ENCODE peak calls at places on chromosomes 2 and 18, in four cellular contexts. One of them, this sample, is unnamed.

GRCh38 chr2:27915874-27916273 is 25.3 kb downstream of the BABAM2 start:
- DNase-seq in HEK293T: no peak
- DNase-seq in K562: no peak
- DNase-seq in HepG2: peak
- DNase-seq in this sample: no peak

GRCh38 chr18:57334383-57334782 is 18.0 kb upstream of the ST8SIA3 start:
- DNase-seq in HEK293T: no peak
- DNase-seq in K562: no peak
- DNase-seq in HepG2: no peak
- DNase-seq in this sample: no peak

GRCh38 chr18:59353079-59353680 is 5.9 kb downstream of the LMAN1 start:
- DNase-seq in HEK293T: no peak
- DNase-seq in K562: peak
- DNase-seq in HepG2: no peak
- DNase-seq in this sample: no peak

GRCh38 chr18:56097561-56098095 is 509.6 kb upstream of the TCF4 start:
- DNase-seq in HEK293T: no peak
- DNase-seq in K562: no peak
- DNase-seq in HepG2: no peak
- DNase-seq in this sample: no peak

GRCh38 chr2:190636362-190636761 is 12.5 kb upstream of the NAB1 start:
- DNase-seq in HEK293T: no peak
- DNase-seq in K562: no peak
- DNase-seq in HepG2: no peak
- DNase-seq in this sample: no peak

GRCh38 chr2:127086800-127087737 is 19.9 kb downstream of the BIN1 start:
- DNase-seq in HEK293T: no peak
- DNase-seq in K562: peak
- DNase-seq in HepG2: no peak
- DNase-seq in this sample: peak

GRCh38 chr2:192010073-192010472 is 163.2 kb upstream of the CAVIN2 start:
- DNase-seq in HEK293T: no peak
- DNase-seq in K562: no peak
- DNase-seq in HepG2: no peak
- DNase-seq in this sample: no peak

GRCh38 chr2:12352891-12353290 is 363.8 kb upstream of the TRIB2 start:
- DNase-seq in HEK293T: no peak
- DNase-seq in K562: no peak
- DNase-seq in HepG2: no peak
- DNase-seq in this sample: no peak

GRCh38 chr2:112204411-112204810 is 50.4 kb downstream of the ZC3H8 start:
- DNase-seq in HEK293T: no peak
- DNase-seq in K562: peak
- DNase-seq in HepG2: peak
- DNase-seq in this sample: no peak

GRCh38 chr18:67410671-67411070 is 105.8 kb downstream of the DSEL start:
- DNase-seq in HEK293T: no peak
- DNase-seq in K562: no peak
- DNase-seq in HepG2: no peak
- DNase-seq in this sample: no peak

DNA sequence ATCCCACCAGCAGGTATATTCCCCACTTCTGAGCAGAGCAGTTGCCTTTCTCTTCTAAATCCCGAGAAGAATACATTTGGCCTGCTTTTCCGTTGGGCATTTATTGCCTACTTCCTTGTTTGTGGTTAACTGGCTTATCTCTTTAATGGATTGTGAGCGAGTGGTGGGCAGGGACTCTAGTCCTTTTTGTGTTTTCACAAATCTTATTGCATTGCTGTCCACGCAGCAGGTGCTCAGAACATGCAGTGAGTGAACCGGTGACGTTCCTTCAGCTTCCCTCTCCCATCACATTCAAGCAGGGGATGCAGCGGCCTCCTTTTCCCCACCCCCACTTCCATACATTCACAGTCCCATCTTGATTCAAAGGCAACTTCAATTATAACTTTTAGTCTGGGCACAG is 28.9 kb upstream of the GAREM2 start:
- DNase-seq in HEK293T: no peak
- DNase-seq in K562: peak
- DNase-seq in HepG2: no peak
- DNase-seq in this sample: no peak
- TF ChIP-seq FOXK2 in HEK293T: no peak
- TF ChIP-seq FOXK2 in K562: no peak
- TF ChIP-seq FOXK2 in HepG2: no peak
- TF ChIP-seq FOXK2 in this sample: no peak

GRCh38 chr2:38095996-38096861 is 20.3 kb upstream of the CYP1B1 start:
- DNase-seq in HEK293T: peak
- DNase-seq in K562: no peak
- DNase-seq in HepG2: no peak
- DNase-seq in this sample: no peak
- TF ChIP-seq FOXK2 in HEK293T: no peak
- TF ChIP-seq FOXK2 in K562: no peak
- TF ChIP-seq FOXK2 in HepG2: no peak
- TF ChIP-seq FOXK2 in this sample: no peak

GRCh38 chr2:216775043-216775453 is 79.7 kb upstream of the IGFBP5 start:
- DNase-seq in HEK293T: no peak
- DNase-seq in K562: peak
- DNase-seq in HepG2: peak
- DNase-seq in this sample: no peak

GRCh38 chr2:216770050-216770449 is 74.7 kb upstream of the IGFBP5 start:
- DNase-seq in HEK293T: no peak
- DNase-seq in K562: peak
- DNase-seq in HepG2: no peak
- DNase-seq in this sample: no peak

GRCh38 chr2:216774180-216774579 is 78.8 kb upstream of the IGFBP5 start:
- DNase-seq in HEK293T: no peak
- DNase-seq in K562: no peak
- DNase-seq in HepG2: no peak
- DNase-seq in this sample: no peak

GRCh38 chr2:216774620-216775019 is 79.3 kb upstream of the IGFBP5 start:
- DNase-seq in HEK293T: no peak
- DNase-seq in K562: peak
- DNase-seq in HepG2: no peak
- DNase-seq in this sample: no peak

GRCh38 chr2:216773072-216773471 is 77.7 kb upstream of the IGFBP5 start:
- DNase-seq in HEK293T: no peak
- DNase-seq in K562: peak
- DNase-seq in HepG2: no peak
- DNase-seq in this sample: no peak
- TF ChIP-seq FOXK2 in HEK293T: no peak
- TF ChIP-seq FOXK2 in K562: no peak
- TF ChIP-seq FOXK2 in HepG2: no peak
- TF ChIP-seq FOXK2 in this sample: no peak

GRCh38 chr2:83874712-83875430 is 584.2 kb downstream of the SUCLG1 start:
- DNase-seq in HEK293T: no peak
- DNase-seq in K562: no peak
- DNase-seq in HepG2: no peak
- DNase-seq in this sample: no peak
- TF ChIP-seq FOXK2 in HEK293T: no peak
- TF ChIP-seq FOXK2 in K562: no peak
- TF ChIP-seq FOXK2 in HepG2: no peak
- TF ChIP-seq FOXK2 in this sample: no peak

DNA sequence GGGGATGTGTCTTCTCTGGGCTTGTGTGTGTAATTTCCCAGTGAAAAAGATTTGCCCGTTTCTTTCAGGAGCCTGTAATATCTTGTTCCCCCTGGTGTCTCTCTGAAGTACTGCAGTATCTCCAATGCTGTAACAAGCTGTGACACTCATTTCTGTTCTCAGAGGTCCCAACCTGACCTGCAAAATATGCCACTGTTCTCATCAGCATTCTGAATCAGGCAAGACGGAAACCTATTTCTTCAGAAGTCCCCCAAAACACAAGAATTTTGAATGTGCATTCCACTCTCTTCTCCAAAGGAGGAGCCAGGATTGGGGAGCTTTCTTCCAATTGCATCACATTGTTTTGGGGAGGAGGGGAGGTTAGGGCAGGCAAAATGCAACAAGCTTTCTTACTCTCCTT is 77.0 kb upstream of the CNGA3 start:
- DNase-seq in HEK293T: peak
- DNase-seq in K562: peak
- DNase-seq in HepG2: peak
- DNase-seq in this sample: no peak
- TF ChIP-seq FOXK2 in HEK293T: no peak
- TF ChIP-seq FOXK2 in K562: no peak
- TF ChIP-seq FOXK2 in HepG2: no peak
- TF ChIP-seq FOXK2 in this sample: no peak

DNA sequence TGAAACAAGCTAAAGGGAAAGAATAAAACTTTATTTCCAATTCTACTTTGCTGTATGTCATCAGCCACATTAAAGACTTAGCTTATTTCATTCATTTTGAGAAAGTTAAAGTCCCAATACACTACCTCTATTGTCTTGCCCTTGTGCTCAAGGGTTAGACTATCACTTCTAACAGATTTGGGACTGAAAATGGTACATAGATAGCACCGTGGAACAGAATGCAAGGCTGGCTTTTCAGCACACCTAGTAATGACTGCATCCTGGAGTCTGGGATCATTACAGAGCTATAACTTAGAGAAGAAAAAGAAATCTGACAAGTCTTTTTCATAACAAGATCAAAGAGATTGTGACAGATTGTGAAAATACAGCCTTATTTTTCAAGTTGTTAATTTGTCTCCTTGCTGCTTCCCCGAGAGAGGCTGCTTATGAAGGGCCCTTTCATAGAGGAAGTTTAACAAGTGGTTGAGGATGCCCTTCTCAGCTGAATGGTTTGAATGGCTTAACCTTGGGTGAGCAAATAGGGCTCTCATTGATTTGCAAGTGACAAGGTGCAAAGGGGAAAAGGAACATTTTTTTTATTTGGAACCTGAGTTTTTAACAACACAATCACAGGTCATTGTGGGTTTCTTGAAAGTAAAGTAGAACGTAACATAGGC is 371.8 kb downstream of the EPHA4 start:
- DNase-seq in HEK293T: no peak
- DNase-seq in K562: no peak
- DNase-seq in HepG2: no peak
- DNase-seq in this sample: no peak
- TF ChIP-seq FOXK2 in HEK293T: no peak
- TF ChIP-seq FOXK2 in K562: no peak
- TF ChIP-seq FOXK2 in HepG2: no peak
- TF ChIP-seq FOXK2 in this sample: no peak

DNA sequence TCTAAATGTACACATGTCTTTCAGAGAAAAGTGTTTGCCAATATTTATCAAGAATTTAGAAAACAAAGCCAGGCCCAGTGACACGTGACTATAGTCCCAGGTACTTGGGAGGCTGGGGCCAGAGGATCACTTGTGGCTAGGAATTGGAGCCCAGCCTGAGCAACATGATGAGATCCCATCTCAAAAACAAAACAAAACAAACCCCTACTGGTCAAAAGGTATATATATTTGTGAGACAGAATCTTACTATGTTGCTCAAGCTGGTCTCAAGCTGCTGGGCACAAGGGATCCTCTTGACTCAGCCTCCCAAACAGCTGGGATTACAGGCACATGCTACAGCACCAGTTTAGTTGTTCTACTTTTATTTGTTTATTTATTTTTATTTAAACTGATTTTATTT is 79.2 kb downstream of the ZDBF2 start:
- DNase-seq in HEK293T: no peak
- DNase-seq in K562: no peak
- DNase-seq in HepG2: no peak
- DNase-seq in this sample: no peak
- TF ChIP-seq FOXK2 in HEK293T: no peak
- TF ChIP-seq FOXK2 in K562: no peak
- TF ChIP-seq FOXK2 in HepG2: no peak
- TF ChIP-seq FOXK2 in this sample: no peak

This sample was measured in GM12878.